ENCODE peak calls at places on chromosomes 7 and 10, in nine cellular contexts. V, X, A, O, M, S, T, D and G are unnamed samples.

GRCh38 chr10:92750788-92751533 is 61.2 kb downstream of the HHEX start:
- DNase-seq in A (no peak), T (no peak), V (no peak), M (no peak), O (no peak), X (no peak), D (no peak), S (no peak), G (no peak)

GRCh38 chr10:125627646-125628045 is 55.3 kb downstream of the TEX36 start:
- DNase-seq in O (no peak), S (no peak), V (no peak), X (no peak), D (no peak), T (no peak), A (no peak), M (no peak), G (no peak)

GRCh38 chr10:96417432-96417831 is 58.6 kb upstream of the OPALIN start:
- DNase-seq in V (no peak), X (no peak), O (no peak), A (no peak), S (no peak), M (no peak), D (no peak), T (no peak), G (no peak)

GRCh38 chr10:120996456-120997053 is 145.4 kb downstream of the WDR11 start:
- DNase-seq in O (peak; percentile 65), D (no peak), S (no peak), T (no peak), A (no peak), X (peak; percentile 28), V (no peak), M (no peak), G (no peak)

GRCh38 chr7:16982640-16983103 is 100.9 kb upstream of the AGR3 start:
- DNase-seq in X (peak; percentile 14), A (no peak), O (no peak), S (no peak), M (no peak), D (peak; percentile 20), T (peak; percentile 23), V (no peak), G (no peak)

GRCh38 chr7:12564996-12565764 is 5.3 kb upstream of the SCIN start:
- DNase-seq in M (no peak), S (no peak), V (no peak), X (no peak), A (no peak), D (no peak), T (no peak), O (no peak), G (no peak)

GRCh38 chr7:43568529-43568928 is 14.4 kb upstream of the STK17A start:
- DNase-seq in T (no peak), S (no peak), O (no peak), D (no peak), A (no peak), M (no peak), X (no peak), V (no peak), G (no peak)

GRCh38 chr7:44415510-44415909 is 74.9 kb downstream of the NUDCD3 start:
- DNase-seq in D (no peak), T (no peak), M (no peak), X (no peak), V (no peak), O (no peak), A (no peak), S (no peak), G (peak; percentile 10)

GRCh38 chr10:49318028-49318427 is 19.1 kb downstream of the C10orf71 start:
- DNase-seq in T (no peak), O (no peak), M (no peak), A (no peak), D (no peak), V (no peak), X (no peak), S (no peak), G (peak; percentile 14)

GRCh38 chr10:49322371-49323170 is 23.6 kb downstream of the C10orf71 start:
- DNase-seq in S (no peak), A (no peak), T (peak; percentile 6), O (peak; percentile 21), D (no peak), M (no peak), V (no peak), X (no peak), G (no peak)

GRCh38 chr10:49318751-49319150 is 19.8 kb downstream of the C10orf71 start:
- DNase-seq in T (no peak), S (no peak), A (no peak), O (no peak), D (no peak), X (no peak), V (no peak), M (no peak), G (no peak)

GRCh38 chr10:49321021-49321420 is 22.1 kb downstream of the C10orf71 start:
- DNase-seq in S (no peak), V (no peak), T (no peak), O (no peak), A (no peak), D (no peak), X (no peak), M (no peak), G (peak; percentile 36)

GRCh38 chr10:49320191-49320590 is 21.2 kb downstream of the C10orf71 start:
- DNase-seq in T (no peak), X (no peak), V (no peak), M (no peak), S (no peak), O (peak; percentile 19), D (no peak), A (no peak), G (peak; percentile 32)
- TF ChIP-seq CTCF in T (no peak), X (no peak), V (no peak), M (no peak), S (no peak), O (no peak), D (no peak), A (no peak), G (no peak)

GRCh38 chr7:79531116-79531515 is 77.6 kb upstream of the MAGI2 start:
- DNase-seq in V (no peak), D (no peak), A (no peak), S (no peak), O (no peak), T (no peak), X (no peak), M (no peak), G (no peak)

GRCh38 chr7:79529896-79530235 is 76.4 kb upstream of the MAGI2 start:
- DNase-seq in O (no peak), M (no peak), X (no peak), V (no peak), A (no peak), T (no peak), S (no peak), D (no peak), G (no peak)

GRCh38 chr7:79531905-79532304 is 78.4 kb upstream of the MAGI2 start:
- DNase-seq in S (no peak), M (no peak), A (no peak), D (no peak), O (no peak), T (no peak), V (no peak), X (no peak), G (peak; percentile 29)

GRCh38 chr7:79529214-79529895 is 75.9 kb upstream of the MAGI2 start:
- DNase-seq in X (no peak), S (no peak), D (no peak), V (no peak), T (no peak), M (no peak), O (no peak), A (no peak), G (no peak)

DNA sequence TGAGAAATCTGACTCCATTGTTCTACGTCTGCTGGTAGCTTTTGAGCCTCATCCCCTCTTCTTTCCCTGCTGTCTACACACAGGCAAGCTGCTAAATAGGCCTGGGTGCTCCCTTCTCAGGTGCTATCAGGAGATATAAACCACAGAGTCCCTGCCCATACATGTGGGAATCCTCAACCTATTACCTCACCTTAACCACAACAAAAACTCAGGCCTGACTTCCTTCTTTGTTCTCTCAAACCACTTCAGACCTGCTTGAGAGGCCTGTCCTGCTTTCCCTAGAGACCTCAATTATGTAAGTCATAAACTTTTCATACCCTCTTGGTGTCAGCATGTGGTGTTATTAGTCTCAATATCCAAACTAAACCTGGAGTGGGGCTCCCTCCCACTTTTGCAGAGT is 75.0 kb upstream of the MAGI2 start:
- DNase-seq in D (no peak), S (no peak), X (no peak), A (no peak), M (no peak), V (no peak), O (no peak), T (no peak), G (no peak)
- TF ChIP-seq POLR2A in D (no peak), S (no peak), X (no peak), A (no peak), M (no peak), V (no peak), O (no peak), T (no peak), G (no peak)

GRCh38 chr10:103881420-103882284 is 26.3 kb upstream of the SH3PXD2A start:
- DNase-seq in D (no peak), X (no peak), T (no peak), V (no peak), M (no peak), O (no peak), S (no peak), A (peak; percentile 63), G (peak; percentile 68)
- TF ChIP-seq CTCF in D (no peak), X (no peak), T (no peak), V (no peak), M (no peak), O (no peak), S (no peak), A (no peak), G (no peak)

GRCh38 chr7:32893225-32893560 is 1.6 kb upstream of the KBTBD2 start:
- DNase-seq in T (no peak), X (no peak), V (no peak), O (no peak), S (no peak), D (no peak), A (no peak), M (no peak), G (no peak)

GRCh38 chr7:32891046-32891799 is at the start of gene KBTBD2:
- DNase-seq in D (peak; percentile 70), S (peak; percentile 91), O (peak; percentile 82), M (peak; percentile 83), V (peak; percentile 92), X (peak; percentile 85), A (peak; percentile 92), T (peak; percentile 81), G (peak; percentile 79)

GRCh38 chr7:32892521-32893224 is 1.1 kb upstream of the KBTBD2 start:
- DNase-seq in M (peak; percentile 37), D (peak; percentile 46), X (peak; percentile 49), A (peak; percentile 56), T (peak; percentile 48), O (peak; percentile 36), S (peak; percentile 38), V (peak; percentile 76), G (peak; percentile 88)

GRCh38 chr7:32890553-32891045 is 961 bp downstream of the KBTBD2 start:
- DNase-seq in S (no peak), T (peak; percentile 31), A (no peak), D (no peak), M (no peak), V (no peak), X (peak; percentile 33), O (no peak), G (no peak)

DNA sequence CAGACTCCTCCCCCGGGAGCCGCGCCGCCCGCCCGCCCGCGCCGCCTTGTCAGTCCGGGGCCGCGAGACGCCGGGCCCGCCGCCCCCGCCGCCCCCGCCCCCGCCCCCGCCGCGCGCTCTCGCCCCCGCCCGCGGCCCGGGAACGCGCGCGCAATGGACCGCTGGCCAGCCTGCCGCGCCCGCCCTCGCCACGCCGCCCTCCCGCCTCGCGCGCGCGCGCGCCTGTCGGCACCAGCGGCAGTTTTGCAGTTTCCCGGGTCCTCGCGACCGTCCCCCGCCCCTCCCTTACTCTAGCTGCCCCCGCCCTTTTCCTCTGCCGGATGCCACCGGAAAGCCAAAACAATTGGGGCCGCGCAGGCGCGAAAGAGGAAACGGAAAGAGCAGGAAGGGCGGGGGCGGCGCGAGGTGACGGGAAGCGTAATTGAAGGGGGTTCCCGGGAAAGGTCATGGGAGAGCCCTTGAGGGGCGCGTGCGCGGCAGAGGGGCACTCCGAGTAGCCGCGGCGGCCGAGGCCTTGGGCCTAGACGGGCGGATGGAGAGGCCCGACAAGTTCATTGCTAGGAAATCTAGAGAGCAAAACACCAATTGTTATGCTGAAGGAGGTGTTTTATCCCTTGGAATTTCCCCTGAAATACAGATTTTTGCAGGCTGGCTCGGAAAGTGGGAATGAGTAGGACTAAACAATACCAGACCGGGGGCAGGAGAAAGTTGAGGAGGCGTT is 400 bp upstream of the KBTBD2 start:
- DNase-seq in S (peak; percentile 98), A (peak; percentile 99), D (peak; percentile 90), M (peak; percentile 95), X (peak; percentile 97), T (peak; percentile 96), O (peak; percentile 95), V (peak; percentile 98), G (peak; percentile 97)
- TF ChIP-seq POLR2A in S (peak; percentile 74), A (no peak), D (peak; percentile 83), M (peak; percentile 30), X (peak; percentile 78), T (peak; percentile 58), O (no peak), V (peak; percentile 80), G (no peak)